ENCODE peak calls at places on chromosomes 7 and 10, in nine cellular contexts. T, N, H, V, R, E, M, G and S are unnamed samples.

GRCh38 chr7:23938937-23939552 is 229.0 kb downstream of the STK31 start:
- DNase-seq in T (no peak), N (peak; percentile 79), H (peak; percentile 35), V (peak; percentile 51), R (no peak), E (peak; percentile 47), M (no peak), G (no peak), S (peak; percentile 6)

GRCh38 chr7:129845178-129845971 is 107.4 kb downstream of the UBE2H start:
- DNase-seq in T (no peak), N (no peak), H (no peak), V (peak; percentile 41), R (no peak), E (peak; percentile 47), M (no peak), G (no peak), S (no peak)

GRCh38 chr7:146960747-146961416 is 844.3 kb downstream of the CNTNAP2 start:
- DNase-seq in T (no peak), N (peak; percentile 94), H (no peak), V (no peak), R (no peak), E (no peak), M (no peak), G (no peak), S (no peak)

GRCh38 chr10:21020545-21020944 is 123.4 kb upstream of the NEBL start:
- DNase-seq in T (no peak), N (peak; percentile 49), H (no peak), V (peak; percentile 16), R (no peak), E (no peak), M (no peak), G (no peak), S (no peak)

GRCh38 chr7:132131196-132131595 is 445.1 kb downstream of the PLXNA4 start:
- DNase-seq in T (peak; percentile 22), N (no peak), H (no peak), V (no peak), R (no peak), E (no peak), M (no peak), G (no peak), S (no peak)

GRCh38 chr10:16943301-16944080 is 126.3 kb upstream of the RSU1 start:
- DNase-seq in T (no peak), N (no peak), H (no peak), V (peak; percentile 38), R (no peak), E (no peak), M (no peak), G (no peak), S (no peak)

GRCh38 chr10:114492351-114493037 is 88.2 kb upstream of the AFAP1L2 start:
- DNase-seq in T (no peak), N (peak; percentile 15), H (no peak), V (peak; percentile 49), R (no peak), E (no peak), M (no peak), G (no peak), S (no peak)

GRCh38 chr7:150408393-150409299 is 29.5 kb downstream of the ZNF775 start:
- DNase-seq in T (peak; percentile 59), N (no peak), H (no peak), V (no peak), R (peak; percentile 40), E (no peak), M (no peak), G (no peak), S (peak; percentile 88)

GRCh38 chr7:4682621-4683042 is 537 bp downstream of the FOXK1 start:
- DNase-seq in T (peak; percentile 81), N (peak; percentile 71), H (no peak), V (peak; percentile 52), R (peak; percentile 84), E (no peak), M (peak; percentile 47), G (peak; percentile 85), S (peak; percentile 36)

GRCh38 chr7:128168667-128169210 is 72.3 kb upstream of the LEP start:
- DNase-seq in T (no peak), N (peak; percentile 65), H (no peak), V (peak; percentile 30), R (no peak), E (no peak), M (no peak), G (no peak), S (no peak)

GRCh38 chr10:71878327-71879034 is 27.4 kb upstream of the PSAP start:
- DNase-seq in T (no peak), N (peak; percentile 13), H (no peak), V (no peak), R (no peak), E (no peak), M (no peak), G (no peak), S (peak; percentile 74)

GRCh38 chr7:149771696-149772235 is 1.6 kb downstream of the ZNF467 start:
- DNase-seq in T (peak; percentile 96), N (peak; percentile 97), H (peak; percentile 56), V (peak; percentile 99), R (peak; percentile 96), E (peak; percentile 39), M (peak; percentile 87), G (peak; percentile 96), S (peak; percentile 80)